ENCODE peak calls at places on chromosomes 5 and 9, in ten cellular contexts. I is A549, B is K562, F is WTC11, S is endothelial cell of umbilical vein, C is H1, X is GM12878, Q is SK-N-SH, T is HCT116, L is HepG2. E is an unnamed sample.

GRCh38 chr9:137702615-137703379 is 84.0 kb downstream of the EHMT1 start:
- DNase-seq in B (no peak), X (no peak), T (no peak), F (peak), S (no peak), Q (no peak), I (no peak), C (no peak), L (no peak), E (no peak)

GRCh38 chr9:77820293-77820954 is 172.3 kb upstream of the GNA14 start:
- DNase-seq in Q (no peak), I (peak), T (no peak), C (no peak), S (peak), B (peak), X (no peak), F (no peak), L (no peak), E (peak)

GRCh38 chr5:28301676-28302075 is 1263.3 kb upstream of the CDH9 start:
- DNase-seq in Q (no peak), L (no peak), C (no peak), S (peak), F (no peak), X (no peak), B (peak), I (peak), T (no peak), E (peak)

GRCh38 chr5:149470942-149471341 is 80.3 kb downstream of the CSNK1A1 start:
- DNase-seq in F (no peak), X (no peak), B (no peak), S (no peak), C (no peak), Q (no peak), L (no peak), T (no peak), I (no peak), E (no peak)

GRCh38 chr9:115015018-115015635 is 84.7 kb upstream of the TNFSF8 start:
- DNase-seq in I (peak), S (peak), L (peak), X (no peak), Q (peak), B (peak), T (peak), F (peak), C (peak), E (peak)

GRCh38 chr5:139956342-139956741 is 86.8 kb downstream of the NRG2 start:
- DNase-seq in B (no peak), S (no peak), X (no peak), T (no peak), I (no peak), Q (no peak), C (no peak), F (no peak), L (no peak), E (no peak)

GRCh38 chr9:92292338-92293074 is 991 bp downstream of the IARS1 start:
- DNase-seq in X (no peak), Q (peak), F (no peak), C (no peak), B (peak), S (no peak), I (peak), T (no peak), L (peak), E (peak)

GRCh38 chr5:94103507-94104245 is 362.3 kb upstream of the POU5F2 start:
- DNase-seq in Q (no peak), C (no peak), X (no peak), B (peak), T (no peak), L (no peak), S (no peak), I (no peak), F (no peak), E (no peak)

GRCh38 chr5:141420855-141421488 is at the start of gene PCDHGA11:
- DNase-seq in T (peak), X (peak), Q (no peak), C (peak), F (peak), B (peak), L (no peak), I (peak), S (peak), E (peak)

GRCh38 chr5:91487420-91487819 is 104.3 kb upstream of the ARRDC3 start:
- DNase-seq in F (no peak), X (no peak), Q (no peak), B (no peak), C (no peak), T (no peak), I (no peak), S (no peak), L (no peak), E (no peak)

GRCh38 chr5:14086261-14086660 is 56.9 kb upstream of the TRIO start:
- DNase-seq in B (no peak), I (no peak), X (no peak), L (no peak), S (no peak), F (no peak), Q (no peak), C (no peak), T (no peak), E (no peak)

GRCh38 chr9:137217276-137218211 is 4.5 kb downstream of the RNF208 start:
- DNase-seq in I (no peak), F (peak), C (peak), B (peak), L (peak), T (peak), S (no peak), X (no peak), Q (no peak), E (no peak)

GRCh38 chr9:137724114-137724445 is 105.3 kb downstream of the EHMT1 start:
- DNase-seq in I (no peak), B (peak), F (peak), Q (no peak), X (no peak), L (no peak), C (no peak), T (no peak), S (no peak), E (no peak)

GRCh38 chr5:172872997-172873491 is 39.0 kb downstream of the ERGIC1 start:
- DNase-seq in T (no peak), B (no peak), Q (no peak), X (no peak), I (no peak), S (peak), F (no peak), C (no peak), L (no peak), E (no peak)

GRCh38 chr5:148913493-148913892 is 87.1 kb downstream of the ADRB2 start:
- DNase-seq in L (no peak), B (no peak), X (no peak), S (no peak), T (no peak), F (no peak), I (no peak), Q (no peak), C (no peak), E (no peak)

GRCh38 chr9:27126682-27127081 is 17.7 kb downstream of the TEK start:
- DNase-seq in S (no peak), F (no peak), I (no peak), B (no peak), X (no peak), L (no peak), C (no peak), T (no peak), Q (no peak), E (no peak)

GRCh38 chr9:27124151-27124550 is 15.1 kb downstream of the TEK start:
- DNase-seq in Q (no peak), C (no peak), X (no peak), F (no peak), B (no peak), T (no peak), I (no peak), S (no peak), L (no peak), E (no peak)

GRCh38 chr9:27129221-27129620 is 20.2 kb downstream of the TEK start:
- DNase-seq in T (no peak), B (no peak), X (no peak), Q (no peak), L (no peak), C (no peak), S (peak), F (no peak), I (no peak), E (no peak)

GRCh38 chr9:27125936-27126335 is 16.9 kb downstream of the TEK start:
- DNase-seq in C (no peak), X (no peak), I (no peak), B (no peak), F (no peak), Q (no peak), S (no peak), T (no peak), L (no peak), E (no peak)

GRCh38 chr9:27125030-27125429 is 16.0 kb downstream of the TEK start:
- DNase-seq in C (no peak), T (peak), L (no peak), X (no peak), Q (no peak), F (no peak), I (peak), S (peak), B (no peak), E (no peak)
- TF ChIP-seq MAX in C (no peak), T (no peak), L (no peak), X (no peak), Q (peak), F (no peak), I (peak), S (no peak), B (no peak), E (no peak)

DNA sequence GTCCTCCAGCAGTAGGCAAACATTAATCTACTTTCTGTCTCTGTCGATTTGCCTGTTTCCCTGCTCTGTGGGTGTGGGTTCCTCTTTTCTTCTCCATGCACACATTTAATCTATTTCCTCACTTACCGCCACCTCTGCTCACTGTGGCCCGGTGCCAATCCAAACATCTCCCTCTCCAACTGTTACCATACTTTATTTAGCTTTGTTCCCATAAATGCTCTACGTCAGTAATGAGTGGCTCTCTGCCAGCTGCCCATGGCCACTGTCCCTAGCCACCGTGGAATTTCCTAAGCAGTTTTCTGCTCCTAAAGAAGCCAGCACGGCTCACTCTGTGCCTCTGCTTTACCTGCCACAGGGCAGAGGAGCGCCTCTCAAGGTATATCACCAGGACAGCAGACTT is 19.5 kb upstream of the GOLPH3 start:
- DNase-seq in C (no peak), X (no peak), S (peak), Q (peak), B (no peak), I (peak), T (no peak), L (peak), F (no peak), E (peak)
- TF ChIP-seq MAX in C (no peak), X (no peak), S (no peak), Q (no peak), B (no peak), I (no peak), T (no peak), L (no peak), F (no peak), E (peak)

DNA sequence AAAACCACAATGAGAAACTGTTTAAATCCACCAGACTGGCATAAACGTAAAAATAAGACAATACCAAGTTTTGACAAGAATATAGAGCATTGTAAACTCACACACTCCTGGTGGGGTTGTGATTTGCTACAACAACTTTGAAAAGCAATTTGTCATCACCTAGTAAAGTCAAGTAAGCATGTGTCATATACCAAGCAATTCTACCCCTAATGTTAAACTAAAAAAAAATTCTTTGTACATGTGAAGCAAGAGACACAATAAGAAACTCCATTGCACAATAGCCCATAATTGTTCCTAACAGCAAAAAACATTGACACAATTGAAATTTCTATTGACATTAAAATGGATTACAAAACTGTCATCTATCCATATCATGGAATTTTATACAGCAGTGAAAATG is 20.9 kb upstream of the UBLCP1 start:
- DNase-seq in L (no peak), I (no peak), X (no peak), B (no peak), F (no peak), Q (no peak), S (no peak), C (no peak), T (no peak), E (no peak)
- TF ChIP-seq MAX in L (no peak), I (no peak), X (no peak), B (no peak), F (no peak), Q (no peak), S (no peak), C (no peak), T (no peak), E (no peak)

GRCh38 chr5:96781031-96781733 is 26.6 kb downstream of the ERAP1 start:
- DNase-seq in F (no peak), T (peak), X (no peak), B (no peak), L (no peak), Q (no peak), S (peak), C (no peak), I (peak), E (no peak)

GRCh38 chr5:96781734-96782064 is 26.0 kb downstream of the ERAP1 start:
- DNase-seq in X (no peak), L (peak), T (no peak), Q (no peak), I (no peak), F (no peak), S (no peak), B (no peak), C (no peak), E (no peak)

GRCh38 chr5:96778409-96778808 is 29.3 kb downstream of the ERAP1 start:
- DNase-seq in F (no peak), C (no peak), T (no peak), X (no peak), I (no peak), L (no peak), Q (no peak), S (no peak), B (no peak), E (no peak)

GRCh38 chr5:96783326-96783725 is 24.4 kb downstream of the ERAP1 start:
- DNase-seq in I (no peak), L (no peak), T (no peak), Q (no peak), F (no peak), C (no peak), X (no peak), S (no peak), B (no peak), E (no peak)

DNA sequence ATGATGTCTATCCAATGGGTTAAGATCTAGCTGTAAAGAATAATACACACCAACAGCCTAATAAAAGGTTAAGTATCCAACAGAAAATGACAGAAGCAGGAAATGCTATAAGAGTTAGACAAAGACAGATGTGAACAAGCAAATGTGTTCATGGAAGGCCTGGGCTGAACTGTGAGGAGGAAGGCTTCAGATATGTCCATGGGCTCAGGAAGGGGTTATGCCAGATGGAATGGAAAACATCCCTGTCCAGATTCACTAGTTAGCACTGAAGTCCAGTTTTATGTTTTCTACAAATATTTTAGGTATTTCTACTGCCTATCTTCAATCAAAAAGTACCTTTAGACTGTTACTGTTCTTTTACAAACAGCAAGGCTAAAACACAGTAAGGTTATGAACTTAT is 27.1 kb downstream of the ERAP1 start:
- DNase-seq in C (no peak), I (no peak), F (no peak), T (no peak), B (no peak), L (no peak), Q (no peak), X (no peak), S (peak), E (no peak)
- TF ChIP-seq MAX in C (no peak), I (no peak), F (no peak), T (peak), B (no peak), L (no peak), Q (no peak), X (no peak), S (no peak), E (no peak)

DNA sequence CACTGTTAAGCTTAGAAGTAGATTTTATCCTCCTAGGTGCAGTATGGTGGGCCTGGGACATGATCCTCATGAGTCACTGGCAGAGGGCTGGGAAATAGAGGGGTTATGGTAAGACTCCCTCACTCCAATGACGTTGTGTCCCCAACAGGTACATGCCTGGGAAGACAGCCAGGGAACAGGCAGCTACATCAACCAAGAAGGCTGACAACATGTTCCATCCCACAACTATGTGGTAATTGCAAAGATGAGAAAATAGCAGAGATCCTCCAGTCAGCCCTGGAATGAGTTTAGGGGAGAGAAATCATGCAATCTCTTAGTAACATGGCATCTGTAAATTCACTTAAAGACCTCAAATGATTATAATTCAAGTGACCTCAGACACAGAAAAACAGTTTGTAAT is 114.4 kb upstream of the LIFR start:
- DNase-seq in S (no peak), C (no peak), L (no peak), Q (no peak), F (no peak), X (no peak), T (no peak), I (no peak), B (no peak), E (no peak)
- TF ChIP-seq MAX in S (no peak), C (no peak), L (no peak), Q (no peak), F (no peak), X (no peak), T (no peak), I (no peak), B (no peak), E (no peak)

GRCh38 chr5:68898961-68899471 is 194.8 kb upstream of the SLC30A5 start:
- DNase-seq in X (no peak), I (no peak), T (peak), L (no peak), B (no peak), C (no peak), F (no peak), Q (no peak), S (no peak), E (no peak)
- TF ChIP-seq MAX in X (no peak), I (no peak), T (no peak), L (no peak), B (no peak), C (no peak), F (no peak), Q (no peak), S (no peak), E (no peak)

E was measured in NB4.